ENCODE peak calls at places on chromosome 19, in four cellular contexts. R, Y, W and K are unnamed samples.

GRCh38 chr19:8161135-8161646 is 11.8 kb upstream of the FBN3 start:
- DNase-seq in R (no peak), Y (no peak), W (no peak), K (peak; percentile 71)

GRCh38 chr19:39997595-39998216 is 846 bp downstream of the ZNF546 start:
- DNase-seq in R (no peak), Y (no peak), W (no peak), K (no peak)

GRCh38 chr19:51320258-51320657 is 8.8 kb downstream of the IGLON5 start:
- DNase-seq in R (no peak), Y (no peak), W (no peak), K (no peak)

GRCh38 chr19:41753936-41754529 is 1.3 kb upstream of the CEACAM6 start:
- DNase-seq in R (no peak), Y (peak; percentile 48), W (peak; percentile 52), K (peak; percentile 16)

GRCh38 chr19:41886761-41887710 is 4.1 kb downstream of the ARHGEF1 start:
- DNase-seq in R (no peak), Y (no peak), W (no peak), K (no peak)

GRCh38 chr19:46173886-46174475 is 25.9 kb downstream of the IGFL2 start:
- DNase-seq in R (no peak), Y (no peak), W (no peak), K (no peak)

GRCh38 chr19:4717191-4717965 is 6.3 kb downstream of the DPP9 start:
- DNase-seq in R (no peak), Y (no peak), W (no peak), K (no peak)

GRCh38 chr19:1629256-1629808 is 23.1 kb downstream of the TCF3 start:
- DNase-seq in R (no peak), Y (no peak), W (no peak), K (no peak)

GRCh38 chr19:892243-892996 is 567 bp downstream of the MED16 start:
- DNase-seq in R (no peak), Y (no peak), W (no peak), K (no peak)

GRCh38 chr19:16673226-16673625 is 12.3 kb downstream of the TMEM38A start:
- DNase-seq in R (no peak), Y (peak; percentile 19), W (no peak), K (no peak)

GRCh38 chr19:44112802-44113137 is 429 bp upstream of the ZNF225 start:
- DNase-seq in R (no peak), Y (peak; percentile 6), W (no peak), K (no peak)

GRCh38 chr19:30718728-30719127 is 346.5 kb downstream of the ZNF536 start:
- DNase-seq in R (no peak), Y (no peak), W (no peak), K (no peak)

GRCh38 chr19:23762884-23763711 is 4.4 kb upstream of the ZNF681 start:
- DNase-seq in R (no peak), Y (peak; percentile 64), W (peak; percentile 68), K (peak; percentile 98)

GRCh38 chr19:14048439-14049153 is 13.3 kb downstream of the PALM3 start:
- DNase-seq in R (no peak), Y (peak; percentile 54), W (peak; percentile 29), K (peak; percentile 76)

GRCh38 chr19:10227215-10227971 is 3.7 kb downstream of the S1PR2 start:
- DNase-seq in R (no peak), Y (no peak), W (no peak), K (no peak)